ENCODE peak calls at places on chromosomes 12 and 14, in eight cellular contexts. One of them, this sample, is unnamed.

GRCh38 chr14:74085047-74085637 is 386 bp downstream of the LIN52 start:
- DNase-seq in thoracic aorta: no peak
- DNase-seq in kidney: no peak
- DNase-seq in GM12864: no peak
- DNase-seq in choroid plexus epithelial cell: peak; percentile 51
- DNase-seq in astrocyte of the cerebellum: no peak
- DNase-seq in fibroblast of lung: peak; percentile 36
- DNase-seq in SK-N-SH: peak; percentile 44
- DNase-seq in this sample: peak; percentile 84

GRCh38 chr12:55692631-55693322 is 14.9 kb downstream of the ITGA7 start:
- DNase-seq in SK-N-SH: no peak
- DNase-seq in choroid plexus epithelial cell: no peak
- DNase-seq in kidney: no peak
- DNase-seq in fibroblast of lung: no peak
- DNase-seq in thoracic aorta: no peak
- DNase-seq in astrocyte of the cerebellum: no peak
- DNase-seq in GM12864: no peak
- DNase-seq in this sample: no peak

GRCh38 chr12:99332936-99333591 is 314.5 kb upstream of the GARIN6 start:
- DNase-seq in fibroblast of lung: no peak
- DNase-seq in kidney: no peak
- DNase-seq in choroid plexus epithelial cell: no peak
- DNase-seq in SK-N-SH: no peak
- DNase-seq in thoracic aorta: no peak
- DNase-seq in GM12864: no peak
- DNase-seq in astrocyte of the cerebellum: no peak
- DNase-seq in this sample: no peak

GRCh38 chr12:292186-292585 is 29.6 kb upstream of the SLC6A13 start:
- DNase-seq in kidney: no peak
- DNase-seq in astrocyte of the cerebellum: no peak
- DNase-seq in thoracic aorta: no peak
- DNase-seq in choroid plexus epithelial cell: no peak
- DNase-seq in fibroblast of lung: no peak
- DNase-seq in GM12864: no peak
- DNase-seq in SK-N-SH: no peak
- DNase-seq in this sample: no peak

GRCh38 chr12:129298921-129299320 is 445.6 kb downstream of the GLT1D1 start:
- DNase-seq in choroid plexus epithelial cell: no peak
- DNase-seq in kidney: no peak
- DNase-seq in astrocyte of the cerebellum: no peak
- DNase-seq in GM12864: no peak
- DNase-seq in thoracic aorta: no peak
- DNase-seq in fibroblast of lung: no peak
- DNase-seq in SK-N-SH: no peak
- DNase-seq in this sample: no peak

GRCh38 chr12:129558036-129558435 is 345.8 kb downstream of the TMEM132D start:
- DNase-seq in GM12864: no peak
- DNase-seq in SK-N-SH: no peak
- DNase-seq in fibroblast of lung: no peak
- DNase-seq in choroid plexus epithelial cell: peak; percentile 27
- DNase-seq in kidney: no peak
- DNase-seq in thoracic aorta: no peak
- DNase-seq in astrocyte of the cerebellum: no peak
- DNase-seq in this sample: no peak

GRCh38 chr12:52615912-52616311 is 2.4 kb downstream of the KRT73 start:
- DNase-seq in kidney: no peak
- DNase-seq in fibroblast of lung: no peak
- DNase-seq in thoracic aorta: no peak
- DNase-seq in GM12864: no peak
- DNase-seq in astrocyte of the cerebellum: no peak
- DNase-seq in SK-N-SH: no peak
- DNase-seq in choroid plexus epithelial cell: no peak
- DNase-seq in this sample: no peak

GRCh38 chr12:66767454-66768002 is 88.7 kb upstream of the GRIP1 start:
- DNase-seq in kidney: no peak
- DNase-seq in GM12864: no peak
- DNase-seq in SK-N-SH: no peak
- DNase-seq in thoracic aorta: no peak
- DNase-seq in astrocyte of the cerebellum: no peak
- DNase-seq in choroid plexus epithelial cell: no peak
- DNase-seq in fibroblast of lung: no peak
- DNase-seq in this sample: no peak

GRCh38 chr12:59396941-59397340 is 198.9 kb upstream of the SLC16A7 start:
- DNase-seq in kidney: no peak
- DNase-seq in GM12864: no peak
- DNase-seq in astrocyte of the cerebellum: no peak
- DNase-seq in choroid plexus epithelial cell: no peak
- DNase-seq in SK-N-SH: no peak
- DNase-seq in thoracic aorta: no peak
- DNase-seq in fibroblast of lung: peak; percentile 48
- DNase-seq in this sample: no peak

GRCh38 chr12:64674367-64674922 is 64.2 kb downstream of the RASSF3 start:
- DNase-seq in astrocyte of the cerebellum: no peak
- DNase-seq in SK-N-SH: no peak
- DNase-seq in fibroblast of lung: no peak
- DNase-seq in GM12864: no peak
- DNase-seq in thoracic aorta: no peak
- DNase-seq in kidney: no peak
- DNase-seq in choroid plexus epithelial cell: no peak
- DNase-seq in this sample: no peak

GRCh38 chr14:74843653-74844052 is 32.3 kb downstream of the PROX2 start:
- DNase-seq in GM12864: no peak
- DNase-seq in thoracic aorta: no peak
- DNase-seq in kidney: no peak
- DNase-seq in astrocyte of the cerebellum: no peak
- DNase-seq in fibroblast of lung: peak; percentile 36
- DNase-seq in SK-N-SH: peak; percentile 59
- DNase-seq in choroid plexus epithelial cell: peak; percentile 68
- DNase-seq in this sample: no peak

GRCh38 chr12:104790296-104791125 is 167.6 kb downstream of the SLC41A2 start:
- DNase-seq in choroid plexus epithelial cell: peak; percentile 31
- DNase-seq in SK-N-SH: peak; percentile 50
- DNase-seq in GM12864: no peak
- DNase-seq in kidney: peak; percentile 82
- DNase-seq in fibroblast of lung: peak; percentile 16
- DNase-seq in thoracic aorta: no peak
- DNase-seq in astrocyte of the cerebellum: no peak
- DNase-seq in this sample: no peak

DNA sequence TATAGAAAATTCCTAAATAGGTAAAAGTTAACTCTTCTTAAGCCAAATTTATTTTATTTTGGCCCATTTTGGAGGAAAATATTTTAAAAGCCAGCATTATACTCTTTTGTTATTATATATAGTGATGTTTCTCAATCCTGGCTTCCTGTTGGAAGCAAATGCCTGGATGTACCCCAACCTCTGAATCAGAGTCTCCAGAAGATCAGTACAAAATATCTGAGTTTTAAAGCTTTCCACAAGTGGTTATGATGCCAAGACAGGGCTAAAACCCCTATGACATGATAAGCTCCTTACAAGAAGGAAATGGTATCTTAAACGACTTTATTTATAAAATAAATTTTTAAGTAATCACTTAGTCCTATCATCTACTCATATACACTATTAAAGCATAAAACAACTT is 238.2 kb downstream of the SLC2A13 start:
- DNase-seq in fibroblast of lung: no peak
- DNase-seq in SK-N-SH: no peak
- DNase-seq in choroid plexus epithelial cell: no peak
- DNase-seq in astrocyte of the cerebellum: no peak
- DNase-seq in thoracic aorta: no peak
- DNase-seq in kidney: no peak
- DNase-seq in GM12864: no peak
- DNase-seq in this sample: no peak
- H3K4me3 ChIP-seq in fibroblast of lung: no peak overlapping the region
- H3K4me3 ChIP-seq in SK-N-SH: no peak overlapping the region
- H3K4me3 ChIP-seq in choroid plexus epithelial cell: no peak overlapping the region
- H3K4me3 ChIP-seq in astrocyte of the cerebellum: no peak overlapping the region
- H3K4me3 ChIP-seq in thoracic aorta: no peak overlapping the region
- H3K4me3 ChIP-seq in kidney: no peak overlapping the region
- H3K4me3 ChIP-seq in GM12864: no peak overlapping the region
- H3K4me3 ChIP-seq in this sample: no peak overlapping the region

GRCh38 chr12:89779090-89779489 is 70.5 kb upstream of the ATP2B1 start:
- DNase-seq in thoracic aorta: no peak
- DNase-seq in astrocyte of the cerebellum: no peak
- DNase-seq in kidney: no peak
- DNase-seq in GM12864: no peak
- DNase-seq in fibroblast of lung: no peak
- DNase-seq in SK-N-SH: no peak
- DNase-seq in choroid plexus epithelial cell: no peak
- DNase-seq in this sample: no peak
- H3K4me3 ChIP-seq in thoracic aorta: no peak overlapping the region
- H3K4me3 ChIP-seq in astrocyte of the cerebellum: no peak overlapping the region
- H3K4me3 ChIP-seq in kidney: no peak overlapping the region
- H3K4me3 ChIP-seq in GM12864: no peak overlapping the region
- H3K4me3 ChIP-seq in fibroblast of lung: no peak overlapping the region
- H3K4me3 ChIP-seq in SK-N-SH: no peak overlapping the region
- H3K4me3 ChIP-seq in choroid plexus epithelial cell: no peak overlapping the region
- H3K4me3 ChIP-seq in this sample: no peak overlapping the region

GRCh38 chr14:22884721-22885523 is 1.9 kb downstream of the REM2 start:
- DNase-seq in GM12864: no peak
- DNase-seq in SK-N-SH: no peak
- DNase-seq in astrocyte of the cerebellum: no peak
- DNase-seq in kidney: no peak
- DNase-seq in fibroblast of lung: no peak
- DNase-seq in choroid plexus epithelial cell: no peak
- DNase-seq in thoracic aorta: no peak
- DNase-seq in this sample: no peak

GRCh38 chr14:22885975-22886374 is 3.0 kb downstream of the REM2 start:
- DNase-seq in choroid plexus epithelial cell: no peak
- DNase-seq in fibroblast of lung: no peak
- DNase-seq in GM12864: no peak
- DNase-seq in astrocyte of the cerebellum: no peak
- DNase-seq in thoracic aorta: no peak
- DNase-seq in kidney: no peak
- DNase-seq in SK-N-SH: no peak
- DNase-seq in this sample: no peak

GRCh38 chr14:22883191-22883976 is at the start of gene REM2:
- DNase-seq in kidney: peak; percentile 65
- DNase-seq in choroid plexus epithelial cell: no peak
- DNase-seq in GM12864: no peak
- DNase-seq in fibroblast of lung: no peak
- DNase-seq in astrocyte of the cerebellum: no peak
- DNase-seq in SK-N-SH: peak; percentile 51
- DNase-seq in thoracic aorta: no peak
- DNase-seq in this sample: no peak

GRCh38 chr14:22882064-22882463 is 958 bp upstream of the REM2 start:
- DNase-seq in GM12864: no peak
- DNase-seq in choroid plexus epithelial cell: no peak
- DNase-seq in kidney: no peak
- DNase-seq in astrocyte of the cerebellum: no peak
- DNase-seq in thoracic aorta: no peak
- DNase-seq in SK-N-SH: no peak
- DNase-seq in fibroblast of lung: no peak
- DNase-seq in this sample: no peak

DNA sequence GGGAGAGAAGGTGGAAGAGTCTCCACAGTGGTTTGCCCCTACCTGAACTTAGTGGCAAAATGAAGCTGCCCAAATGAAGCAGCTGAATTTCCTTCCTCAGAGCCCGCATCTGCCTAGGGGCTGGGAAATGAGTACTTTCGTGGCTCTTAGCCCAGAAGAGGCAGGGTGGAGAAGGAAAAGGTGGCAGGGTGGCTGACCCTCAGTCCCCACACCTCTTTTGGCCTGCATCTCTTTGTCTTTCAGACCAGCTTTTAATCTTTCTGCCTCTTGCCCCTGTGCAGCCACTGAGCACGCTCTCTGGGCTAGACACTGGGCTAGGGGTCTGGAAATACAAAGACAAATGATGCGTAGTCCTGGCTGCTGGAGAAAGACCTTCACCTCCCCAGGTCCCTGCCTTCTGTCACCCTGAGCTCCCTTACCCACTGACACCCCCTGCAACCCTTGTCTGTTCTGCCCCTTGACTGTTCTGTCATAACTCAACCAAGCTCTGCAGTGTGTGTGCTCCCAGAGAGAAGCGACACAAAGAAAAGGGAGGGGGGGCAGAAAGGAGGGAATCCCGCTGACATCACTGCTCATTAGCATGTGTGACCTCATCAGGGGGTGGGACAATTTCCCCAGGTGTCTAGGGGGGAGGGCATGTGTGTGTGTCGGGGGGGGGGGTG is 362 bp upstream of the REM2 start:
- DNase-seq in astrocyte of the cerebellum: no peak
- DNase-seq in kidney: no peak
- DNase-seq in SK-N-SH: peak; percentile 87
- DNase-seq in GM12864: no peak
- DNase-seq in fibroblast of lung: peak; percentile 47
- DNase-seq in choroid plexus epithelial cell: peak; percentile 57
- DNase-seq in thoracic aorta: no peak
- DNase-seq in this sample: no peak
- H3K4me3 ChIP-seq in astrocyte of the cerebellum: no peak overlapping the region
- H3K4me3 ChIP-seq in kidney: no peak overlapping the region
- H3K4me3 ChIP-seq in SK-N-SH: no peak overlapping the region
- H3K4me3 ChIP-seq in GM12864: no peak overlapping the region
- H3K4me3 ChIP-seq in fibroblast of lung: no peak overlapping the region
- H3K4me3 ChIP-seq in choroid plexus epithelial cell: no peak overlapping the region
- H3K4me3 ChIP-seq in thoracic aorta: no peak overlapping the region
- H3K4me3 ChIP-seq in this sample: no peak overlapping the region

GRCh38 chr14:105482486-105483110 is 4.1 kb upstream of the CRIP1 start:
- DNase-seq in GM12864: no peak
- DNase-seq in astrocyte of the cerebellum: no peak
- DNase-seq in kidney: no peak
- DNase-seq in choroid plexus epithelial cell: no peak
- DNase-seq in fibroblast of lung: no peak
- DNase-seq in thoracic aorta: no peak
- DNase-seq in SK-N-SH: no peak
- DNase-seq in this sample: no peak

GRCh38 chr14:105483300-105484068 is 3.2 kb upstream of the CRIP1 start:
- DNase-seq in kidney: no peak
- DNase-seq in fibroblast of lung: no peak
- DNase-seq in astrocyte of the cerebellum: no peak
- DNase-seq in choroid plexus epithelial cell: no peak
- DNase-seq in GM12864: no peak
- DNase-seq in thoracic aorta: no peak
- DNase-seq in SK-N-SH: no peak
- DNase-seq in this sample: peak; percentile 93

GRCh38 chr14:105480165-105480564 is 5.5 kb downstream of the CRIP2 start:
- DNase-seq in astrocyte of the cerebellum: no peak
- DNase-seq in SK-N-SH: no peak
- DNase-seq in choroid plexus epithelial cell: no peak
- DNase-seq in GM12864: no peak
- DNase-seq in kidney: no peak
- DNase-seq in fibroblast of lung: no peak
- DNase-seq in thoracic aorta: no peak
- DNase-seq in this sample: no peak

GRCh38 chr14:105480807-105481801 is 5.6 kb upstream of the CRIP1 start:
- DNase-seq in choroid plexus epithelial cell: peak; percentile 88
- DNase-seq in GM12864: no peak
- DNase-seq in fibroblast of lung: peak; percentile 86
- DNase-seq in astrocyte of the cerebellum: peak; percentile 65
- DNase-seq in kidney: peak; percentile 95
- DNase-seq in thoracic aorta: no peak
- DNase-seq in SK-N-SH: peak; percentile 92
- DNase-seq in this sample: peak; percentile 98

GRCh38 chr14:105481886-105482454 is 4.7 kb upstream of the CRIP1 start:
- DNase-seq in kidney: peak; percentile 99
- DNase-seq in astrocyte of the cerebellum: peak; percentile 91
- DNase-seq in fibroblast of lung: peak; percentile 96
- DNase-seq in thoracic aorta: peak; percentile 95
- DNase-seq in SK-N-SH: peak; percentile 90
- DNase-seq in choroid plexus epithelial cell: peak; percentile 99
- DNase-seq in GM12864: peak; percentile 77
- DNase-seq in this sample: peak; percentile 96
- H3K4me3 ChIP-seq in kidney: no peak overlapping the region
- H3K4me3 ChIP-seq in astrocyte of the cerebellum: no peak overlapping the region
- H3K4me3 ChIP-seq in fibroblast of lung: no peak overlapping the region
- H3K4me3 ChIP-seq in thoracic aorta: peak overlapping the region; percentile 81
- H3K4me3 ChIP-seq in SK-N-SH: no peak overlapping the region
- H3K4me3 ChIP-seq in choroid plexus epithelial cell: peak overlapping the region; percentile 59
- H3K4me3 ChIP-seq in GM12864: no peak overlapping the region
- H3K4me3 ChIP-seq in this sample: no peak overlapping the region

This sample was measured in lower leg skin.